ENCODE peak calls at places on chromosomes 12 and 14, in seven cellular contexts. U is K562, S is lower lobe of right lung, R is GM23248, I is cardiac muscle cell, C is iPS DF 6.9, W is adrenal gland. A is an unnamed sample.

GRCh38 chr12:100652488-100652887 is 79.0 kb downstream of the GAS2L3 start:
- DNase-seq in C (no peak), W (no peak), U (no peak), S (no peak), R (no peak), I (no peak), A (no peak)

GRCh38 chr12:94386422-94386821 is 73.2 kb downstream of the CEP83 start:
- DNase-seq in I (peak; percentile 10), W (peak; percentile 68), R (no peak), S (no peak), C (no peak), U (no peak), A (no peak)

GRCh38 chr12:57138526-57139272 is 8.7 kb downstream of the LRP1-AS start:
- DNase-seq in W (peak; percentile 62), U (peak; percentile 61), S (peak; percentile 85), I (no peak), C (no peak), R (peak; percentile 77), A (no peak)

GRCh38 chr12:12986775-12987332 is 13.2 kb downstream of the HEBP1 start:
- DNase-seq in I (no peak), W (no peak), U (no peak), S (no peak), R (no peak), C (no peak), A (no peak)

GRCh38 chr12:94571556-94571955 is 78.8 kb downstream of the TMCC3 start:
- DNase-seq in I (peak; percentile 44), R (peak; percentile 33), U (no peak), S (no peak), W (peak; percentile 60), C (no peak), A (peak; percentile 39)

GRCh38 chr12:111160350-111161142 is 208.3 kb downstream of the PHETA1 start:
- DNase-seq in I (peak; percentile 39), W (no peak), U (no peak), C (no peak), S (no peak), R (no peak), A (no peak)

GRCh38 chr12:57609781-57610552 is 1.3 kb upstream of the ARHGEF25 start:
- DNase-seq in R (no peak), I (no peak), W (no peak), S (no peak), U (no peak), C (no peak), A (no peak)

GRCh38 chr14:43483415-43483814 is 1023.7 kb downstream of the FSCB start:
- DNase-seq in R (no peak), C (no peak), I (no peak), S (no peak), U (no peak), W (no peak), A (no peak)

GRCh38 chr14:75960219-75960618 is 21.6 kb downstream of the TGFB3 start:
- DNase-seq in U (no peak), I (no peak), W (no peak), S (no peak), R (no peak), C (no peak), A (no peak)

GRCh38 chr14:74582910-74583581 is 29.0 kb downstream of the LTBP2 start:
- DNase-seq in U (no peak), R (peak; percentile 62), I (peak; percentile 54), W (peak; percentile 80), C (no peak), S (no peak), A (no peak)

GRCh38 chr12:124679533-124680371 is 112.3 kb upstream of the NCOR2 start:
- DNase-seq in C (no peak), U (peak; percentile 40), I (no peak), S (no peak), R (peak; percentile 32), W (peak; percentile 85), A (no peak)

GRCh38 chr12:102059343-102059742 is 2.4 kb downstream of the WASHC3 start:
- DNase-seq in U (no peak), W (no peak), C (no peak), R (peak; percentile 4), I (no peak), S (no peak), A (no peak)

GRCh38 chr14:99430491-99430890 is 50.2 kb downstream of the SETD3 start:
- DNase-seq in U (peak; percentile 31), C (no peak), S (peak; percentile 56), R (peak; percentile 24), I (peak; percentile 34), W (no peak), A (peak; percentile 31)

GRCh38 chr12:58741226-58741625 is 179.1 kb downstream of the LRIG3 start:
- DNase-seq in R (no peak), S (no peak), W (no peak), C (no peak), U (no peak), I (no peak), A (no peak)

GRCh38 chr14:24398943-24399801 is at the start of gene NYNRIN:
- DNase-seq in S (peak; percentile 63), U (peak; percentile 85), C (no peak), R (peak; percentile 58), W (peak; percentile 37), I (peak; percentile 82), A (peak; percentile 67)

GRCh38 chr12:12560587-12561304 is 1.9 kb downstream of the DUSP16 start:
- DNase-seq in S (no peak), C (no peak), U (no peak), I (peak; percentile 41), W (peak; percentile 65), R (peak; percentile 79), A (no peak)

GRCh38 chr14:56189306-56189705 is 71.1 kb downstream of the PELI2 start:
- DNase-seq in S (no peak), U (no peak), I (no peak), R (peak; percentile 80), C (no peak), W (no peak), A (no peak)

GRCh38 chr12:95218852-95219171 is 1.2 kb downstream of the VEZT start:
- DNase-seq in C (no peak), I (peak; percentile 15), W (no peak), U (no peak), S (no peak), R (peak; percentile 37), A (no peak)

GRCh38 chr14:65237956-65238355 is 135.6 kb upstream of the MAX start:
- DNase-seq in S (no peak), W (no peak), U (peak; percentile 21), C (no peak), I (no peak), R (peak; percentile 27), A (no peak)

GRCh38 chr12:9951026-9951652 is 19.0 kb upstream of the CLEC2A start:
- DNase-seq in C (no peak), W (no peak), U (no peak), R (peak; percentile 6), I (no peak), S (no peak), A (no peak)

GRCh38 chr12:85440273-85440672 is 160.3 kb downstream of the ALX1 start:
- DNase-seq in U (no peak), C (no peak), W (no peak), R (no peak), I (no peak), S (no peak), A (no peak)

GRCh38 chr14:31994391-31995033 is 82.6 kb upstream of the ARHGAP5 start:
- DNase-seq in C (no peak), I (no peak), R (peak; percentile 49), W (no peak), U (no peak), S (no peak), A (no peak)

GRCh38 chr12:117933545-117933944 is 35.2 kb downstream of the KSR2 start:
- DNase-seq in I (no peak), C (no peak), R (no peak), S (no peak), U (no peak), W (no peak), A (no peak)

GRCh38 chr12:120252071-120252906 is 13.2 kb downstream of the PXN start:
- DNase-seq in R (no peak), I (no peak), S (no peak), U (no peak), W (no peak), C (no peak), A (no peak)

GRCh38 chr12:109706747-109707469 is 6.7 kb upstream of the FAM222A start:
- DNase-seq in I (no peak), C (no peak), S (no peak), U (no peak), W (no peak), R (no peak), A (peak; percentile 90)

GRCh38 chr12:124913474-124914391 is 717 bp downstream of the UBC start:
- DNase-seq in W (peak; percentile 90), U (peak; percentile 74), R (peak; percentile 94), I (peak; percentile 86), S (peak; percentile 96), C (no peak), A (peak; percentile 88)

GRCh38 chr12:87270894-87271293 is 758.3 kb downstream of the C12orf50 start:
- DNase-seq in U (no peak), R (peak; percentile 23), W (no peak), I (no peak), S (no peak), C (no peak), A (no peak)

GRCh38 chr14:36662258-36662542 is 540 bp downstream of the PAX9 start:
- DNase-seq in C (no peak), R (no peak), I (no peak), W (no peak), S (no peak), U (no peak), A (no peak)
- H3K4me1 ChIP-seq in C (peaks cover 9% of the 10 kb centered on the region), R (no peaks in the 10 kb centered on the region), I (peaks cover 22% of the 10 kb centered on the region), W (peaks cover 38% of the 10 kb centered on the region), S (peaks cover 70% of the 10 kb centered on the region), U (peaks cover 21% of the 10 kb centered on the region), A (no peaks in the 10 kb centered on the region)

GRCh38 chr14:36768638-36769337 is 107.1 kb downstream of the PAX9 start:
- DNase-seq in S (no peak), I (no peak), C (no peak), W (no peak), U (no peak), R (no peak), A (no peak)
- H3K36me3 ChIP-seq in S (no peaks in the 10 kb centered on the region), I (no peaks in the 10 kb centered on the region), C (no peaks in the 10 kb centered on the region), W (no peaks in the 10 kb centered on the region), U (no peaks in the 10 kb centered on the region), R (no peaks in the 10 kb centered on the region), A (no peaks in the 10 kb centered on the region)

DNA sequence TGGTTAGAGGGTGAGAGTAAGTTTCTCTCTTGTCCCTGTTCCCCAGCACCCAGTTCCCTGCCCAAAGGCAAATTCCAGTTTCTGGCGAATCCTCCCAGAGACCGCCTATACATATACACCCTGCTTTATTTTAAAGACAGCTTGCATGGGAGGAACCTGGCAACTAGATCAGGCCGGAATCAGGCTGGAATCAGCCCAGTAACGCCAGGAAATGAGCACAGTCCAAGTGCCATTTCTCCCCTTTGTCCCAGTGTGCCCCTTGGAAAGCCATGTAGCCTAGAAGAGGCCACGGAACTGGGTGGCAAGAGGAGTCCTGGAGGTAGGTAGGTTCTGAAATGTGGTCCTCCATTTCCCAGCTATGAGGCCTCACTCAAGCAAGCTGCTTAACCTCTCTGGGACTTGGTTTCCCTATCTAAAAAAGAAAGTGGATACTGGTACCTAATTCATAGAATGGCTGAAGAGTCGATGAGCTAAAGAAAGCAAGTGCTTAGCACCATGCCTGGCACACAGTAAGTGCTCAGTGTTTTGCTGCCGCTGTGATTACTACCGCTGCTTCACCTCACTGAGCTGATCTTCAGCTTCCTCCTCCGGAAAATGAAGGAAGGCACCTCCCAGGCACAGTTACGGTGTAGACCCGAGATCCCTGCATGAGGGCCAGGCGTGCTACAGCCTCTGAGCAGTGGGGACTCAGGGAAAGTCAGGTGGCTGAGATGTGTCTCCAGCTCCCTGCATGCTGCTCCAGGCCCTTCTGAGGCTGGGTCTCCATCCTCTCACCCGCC is 36.4 kb downstream of the PITPNM2 start:
- DNase-seq in C (no peak), U (no peak), W (no peak), I (no peak), S (no peak), R (no peak), A (no peak)
- H3K4me1 ChIP-seq in C (no peaks in the 10 kb centered on the region), U (peaks cover 13% of the 10 kb centered on the region), W (peaks cover 63% of the 10 kb centered on the region), I (peaks cover 34% of the 10 kb centered on the region), S (peaks cover 24% of the 10 kb centered on the region), R (peaks cover 19% of the 10 kb centered on the region), A (no peaks in the 10 kb centered on the region)

GRCh38 chr12:6527711-6528110 is 6.6 kb upstream of the GAPDH start:
- DNase-seq in C (no peak), R (no peak), S (no peak), I (no peak), U (no peak), W (no peak), A (no peak)
- H3K36me3 ChIP-seq in C (peaks cover 61% of the 10 kb centered on the region), R (peaks cover 17% of the 10 kb centered on the region), S (peaks cover 90% of the 10 kb centered on the region), I (peaks cover 73% of the 10 kb centered on the region), U (peaks cover 94% of the 10 kb centered on the region), W (peaks cover 88% of the 10 kb centered on the region), A (peaks cover 97% of the 10 kb centered on the region)